ENCODE peak calls at places on chromosomes 4 and X, in seven cellular contexts. One of them, this sample, is unnamed.

GRCh38 chr4:15776871-15777648 is 1.1 kb upstream of the CD38 start:
- DNase-seq in A549: no peak
- DNase-seq in right lobe of liver: no peak
- DNase-seq in ovary: no peak
- DNase-seq in body of pancreas: no peak
- DNase-seq in esophagus squamous epithelium: no peak
- DNase-seq in upper lobe of left lung: no peak
- DNase-seq in this sample: no peak

GRCh38 chrX:102063445-102064074 is 61.9 kb upstream of the TCEAL2 start:
- DNase-seq in esophagus squamous epithelium: no peak
- DNase-seq in upper lobe of left lung: no peak
- DNase-seq in ovary: no peak
- DNase-seq in body of pancreas: no peak
- DNase-seq in right lobe of liver: no peak
- DNase-seq in A549: no peak
- DNase-seq in this sample: no peak

GRCh38 chrX:105190252-105190853 is 30.1 kb downstream of the TEX13A start:
- DNase-seq in body of pancreas: peak; percentile 14
- DNase-seq in right lobe of liver: no peak
- DNase-seq in esophagus squamous epithelium: no peak
- DNase-seq in ovary: no peak
- DNase-seq in upper lobe of left lung: no peak
- DNase-seq in A549: peak; percentile 28
- DNase-seq in this sample: peak; percentile 46

GRCh38 chr4:165426331-165426730 is 47.5 kb downstream of the CPE start:
- DNase-seq in A549: no peak
- DNase-seq in esophagus squamous epithelium: no peak
- DNase-seq in ovary: no peak
- DNase-seq in body of pancreas: no peak
- DNase-seq in right lobe of liver: no peak
- DNase-seq in upper lobe of left lung: no peak
- DNase-seq in this sample: no peak

GRCh38 chr4:40486534-40486933 is 143.1 kb downstream of the RBM47 start:
- DNase-seq in esophagus squamous epithelium: no peak
- DNase-seq in body of pancreas: no peak
- DNase-seq in ovary: no peak
- DNase-seq in upper lobe of left lung: no peak
- DNase-seq in A549: peak; percentile 52
- DNase-seq in right lobe of liver: no peak
- DNase-seq in this sample: no peak

GRCh38 chr4:11628093-11628725 is 199.5 kb upstream of the HS3ST1 start:
- DNase-seq in ovary: no peak
- DNase-seq in A549: no peak
- DNase-seq in upper lobe of left lung: no peak
- DNase-seq in body of pancreas: no peak
- DNase-seq in right lobe of liver: no peak
- DNase-seq in esophagus squamous epithelium: no peak
- DNase-seq in this sample: no peak

GRCh38 chrX:34126011-34126410 is 6.1 kb downstream of the FAM47A start:
- DNase-seq in upper lobe of left lung: no peak
- DNase-seq in A549: no peak
- DNase-seq in body of pancreas: no peak
- DNase-seq in ovary: no peak
- DNase-seq in right lobe of liver: no peak
- DNase-seq in esophagus squamous epithelium: no peak
- DNase-seq in this sample: no peak

GRCh38 chrX:77668391-77669237 is 117.4 kb downstream of the ATRX start:
- DNase-seq in esophagus squamous epithelium: no peak
- DNase-seq in body of pancreas: no peak
- DNase-seq in upper lobe of left lung: no peak
- DNase-seq in A549: peak; percentile 40
- DNase-seq in ovary: no peak
- DNase-seq in right lobe of liver: no peak
- DNase-seq in this sample: no peak

GRCh38 chrX:37420179-37420578 is 71.0 kb downstream of the PRRG1 start:
- DNase-seq in ovary: no peak
- DNase-seq in upper lobe of left lung: no peak
- DNase-seq in right lobe of liver: no peak
- DNase-seq in body of pancreas: no peak
- DNase-seq in esophagus squamous epithelium: no peak
- DNase-seq in A549: no peak
- DNase-seq in this sample: no peak

GRCh38 chr4:8589831-8590545 is 2.6 kb upstream of the CPZ start:
- DNase-seq in body of pancreas: no peak
- DNase-seq in ovary: no peak
- DNase-seq in esophagus squamous epithelium: no peak
- DNase-seq in upper lobe of left lung: no peak
- DNase-seq in right lobe of liver: no peak
- DNase-seq in A549: no peak
- DNase-seq in this sample: no peak

GRCh38 chr4:27861381-27861787 is 1000.7 kb downstream of the STIM2 start:
- DNase-seq in right lobe of liver: peak; percentile 55
- DNase-seq in body of pancreas: peak; percentile 32
- DNase-seq in esophagus squamous epithelium: no peak
- DNase-seq in upper lobe of left lung: peak; percentile 22
- DNase-seq in A549: peak; percentile 29
- DNase-seq in ovary: no peak
- DNase-seq in this sample: peak; percentile 18

GRCh38 chr4:123418486-123418931 is 21.9 kb downstream of the SPRY1 start:
- DNase-seq in ovary: no peak
- DNase-seq in right lobe of liver: no peak
- DNase-seq in A549: no peak
- DNase-seq in upper lobe of left lung: peak; percentile 40
- DNase-seq in esophagus squamous epithelium: no peak
- DNase-seq in body of pancreas: peak; percentile 47
- DNase-seq in this sample: no peak

GRCh38 chr4:70365479-70365878 is 4.9 kb downstream of the SMR3A start:
- DNase-seq in right lobe of liver: no peak
- DNase-seq in A549: no peak
- DNase-seq in esophagus squamous epithelium: no peak
- DNase-seq in body of pancreas: no peak
- DNase-seq in upper lobe of left lung: no peak
- DNase-seq in ovary: no peak
- DNase-seq in this sample: no peak

GRCh38 chrX:48021026-48021900 is 14.5 kb downstream of the SPACA5 start:
- DNase-seq in right lobe of liver: peak; percentile 72
- DNase-seq in upper lobe of left lung: peak; percentile 45
- DNase-seq in ovary: peak; percentile 76
- DNase-seq in A549: peak; percentile 89
- DNase-seq in esophagus squamous epithelium: no peak
- DNase-seq in body of pancreas: peak; percentile 71
- DNase-seq in this sample: peak; percentile 68

GRCh38 chr4:39286263-39286662 is 79.9 kb downstream of the RFC1 start:
- DNase-seq in upper lobe of left lung: no peak
- DNase-seq in esophagus squamous epithelium: no peak
- DNase-seq in ovary: no peak
- DNase-seq in right lobe of liver: no peak
- DNase-seq in A549: no peak
- DNase-seq in body of pancreas: no peak
- DNase-seq in this sample: peak; percentile 10

GRCh38 chrX:17007134-17007768 is 60.8 kb downstream of the REPS2 start:
- DNase-seq in upper lobe of left lung: peak; percentile 28
- DNase-seq in esophagus squamous epithelium: no peak
- DNase-seq in A549: peak; percentile 13
- DNase-seq in ovary: no peak
- DNase-seq in body of pancreas: no peak
- DNase-seq in right lobe of liver: no peak
- DNase-seq in this sample: peak; percentile 8

GRCh38 chr4:1532549-1533395 is 126.5 kb upstream of the NKX1-1 start:
- DNase-seq in upper lobe of left lung: no peak
- DNase-seq in A549: no peak
- DNase-seq in ovary: no peak
- DNase-seq in body of pancreas: no peak
- DNase-seq in esophagus squamous epithelium: no peak
- DNase-seq in right lobe of liver: peak; percentile 51
- DNase-seq in this sample: no peak

GRCh38 chrX:41559662-41560061 is 112.5 kb downstream of the NYX start:
- DNase-seq in ovary: peak; percentile 54
- DNase-seq in body of pancreas: peak; percentile 4
- DNase-seq in A549: no peak
- DNase-seq in right lobe of liver: no peak
- DNase-seq in esophagus squamous epithelium: no peak
- DNase-seq in upper lobe of left lung: no peak
- DNase-seq in this sample: no peak

GRCh38 chr4:153523171-153523757 is 57.1 kb downstream of the TMEM131L start:
- DNase-seq in upper lobe of left lung: no peak
- DNase-seq in ovary: no peak
- DNase-seq in right lobe of liver: no peak
- DNase-seq in esophagus squamous epithelium: no peak
- DNase-seq in body of pancreas: no peak
- DNase-seq in A549: no peak
- DNase-seq in this sample: no peak

GRCh38 chr4:109298279-109299010 is 4.0 kb downstream of the COL25A1 start:
- DNase-seq in esophagus squamous epithelium: no peak
- DNase-seq in right lobe of liver: no peak
- DNase-seq in upper lobe of left lung: no peak
- DNase-seq in ovary: no peak
- DNase-seq in A549: peak; percentile 16
- DNase-seq in body of pancreas: peak; percentile 21
- DNase-seq in this sample: no peak

GRCh38 chr4:184647391-184648101 is 1.7 kb downstream of the CASP3 start:
- DNase-seq in body of pancreas: no peak
- DNase-seq in upper lobe of left lung: no peak
- DNase-seq in A549: no peak
- DNase-seq in ovary: no peak
- DNase-seq in right lobe of liver: no peak
- DNase-seq in esophagus squamous epithelium: no peak
- DNase-seq in this sample: no peak

GRCh38 chrX:109857898-109858297 is 124.8 kb upstream of the ACSL4 start:
- DNase-seq in upper lobe of left lung: no peak
- DNase-seq in A549: no peak
- DNase-seq in ovary: no peak
- DNase-seq in right lobe of liver: no peak
- DNase-seq in esophagus squamous epithelium: no peak
- DNase-seq in body of pancreas: no peak
- DNase-seq in this sample: no peak

GRCh38 chrX:109863811-109864210 is 130.8 kb upstream of the ACSL4 start:
- DNase-seq in A549: no peak
- DNase-seq in body of pancreas: no peak
- DNase-seq in upper lobe of left lung: no peak
- DNase-seq in right lobe of liver: no peak
- DNase-seq in ovary: no peak
- DNase-seq in esophagus squamous epithelium: no peak
- DNase-seq in this sample: no peak

GRCh38 chrX:109858602-109859341 is 125.7 kb upstream of the ACSL4 start:
- DNase-seq in A549: no peak
- DNase-seq in body of pancreas: no peak
- DNase-seq in upper lobe of left lung: no peak
- DNase-seq in right lobe of liver: no peak
- DNase-seq in esophagus squamous epithelium: no peak
- DNase-seq in ovary: no peak
- DNase-seq in this sample: no peak

GRCh38 chrX:109859673-109860072 is 126.6 kb upstream of the ACSL4 start:
- DNase-seq in esophagus squamous epithelium: no peak
- DNase-seq in ovary: no peak
- DNase-seq in A549: no peak
- DNase-seq in body of pancreas: no peak
- DNase-seq in upper lobe of left lung: no peak
- DNase-seq in right lobe of liver: no peak
- DNase-seq in this sample: no peak

GRCh38 chrX:109862386-109862910 is 129.4 kb upstream of the ACSL4 start:
- DNase-seq in A549: no peak
- DNase-seq in right lobe of liver: no peak
- DNase-seq in body of pancreas: no peak
- DNase-seq in upper lobe of left lung: no peak
- DNase-seq in esophagus squamous epithelium: no peak
- DNase-seq in ovary: no peak
- DNase-seq in this sample: peak; percentile 10
- TF ChIP-seq POLR2A in A549: no peak
- TF ChIP-seq POLR2A in right lobe of liver: no peak
- TF ChIP-seq POLR2A in body of pancreas: no peak
- TF ChIP-seq POLR2A in upper lobe of left lung: no peak
- TF ChIP-seq POLR2A in esophagus squamous epithelium: no peak
- TF ChIP-seq POLR2A in ovary: no peak
- TF ChIP-seq POLR2A in this sample: no peak

GRCh38 chr4:54945838-54946237 is 179.6 kb downstream of the KDR start:
- DNase-seq in esophagus squamous epithelium: no peak
- DNase-seq in ovary: no peak
- DNase-seq in body of pancreas: no peak
- DNase-seq in A549: no peak
- DNase-seq in right lobe of liver: no peak
- DNase-seq in upper lobe of left lung: no peak
- DNase-seq in this sample: no peak

GRCh38 chr4:54937501-54937900 is 187.9 kb downstream of the KDR start:
- DNase-seq in ovary: no peak
- DNase-seq in A549: no peak
- DNase-seq in body of pancreas: no peak
- DNase-seq in right lobe of liver: no peak
- DNase-seq in upper lobe of left lung: no peak
- DNase-seq in esophagus squamous epithelium: no peak
- DNase-seq in this sample: no peak

GRCh38 chr4:54941994-54942552 is 183.3 kb downstream of the KDR start:
- DNase-seq in upper lobe of left lung: no peak
- DNase-seq in ovary: no peak
- DNase-seq in esophagus squamous epithelium: no peak
- DNase-seq in right lobe of liver: no peak
- DNase-seq in A549: no peak
- DNase-seq in body of pancreas: no peak
- DNase-seq in this sample: no peak

GRCh38 chr4:54940996-54941395 is 184.4 kb downstream of the KDR start:
- DNase-seq in esophagus squamous epithelium: no peak
- DNase-seq in upper lobe of left lung: no peak
- DNase-seq in body of pancreas: no peak
- DNase-seq in right lobe of liver: no peak
- DNase-seq in A549: no peak
- DNase-seq in ovary: no peak
- DNase-seq in this sample: no peak

GRCh38 chr4:54942735-54943134 is 182.7 kb downstream of the KDR start:
- DNase-seq in ovary: no peak
- DNase-seq in esophagus squamous epithelium: no peak
- DNase-seq in right lobe of liver: no peak
- DNase-seq in A549: no peak
- DNase-seq in upper lobe of left lung: no peak
- DNase-seq in body of pancreas: no peak
- DNase-seq in this sample: no peak
- H3K4me1 ChIP-seq in ovary: no peaks in the 10 kb centered on the region
- H3K4me1 ChIP-seq in esophagus squamous epithelium: no peaks in the 10 kb centered on the region
- H3K4me1 ChIP-seq in right lobe of liver: no peaks in the 10 kb centered on the region
- H3K4me1 ChIP-seq in A549: no peaks in the 10 kb centered on the region
- H3K4me1 ChIP-seq in upper lobe of left lung: no peaks in the 10 kb centered on the region
- H3K4me1 ChIP-seq in body of pancreas: no peaks in the 10 kb centered on the region
- H3K4me1 ChIP-seq in this sample: no peaks in the 10 kb centered on the region

GRCh38 chrX:81201692-81202412 is at the start of the genes HMGN5 and SH3BGRL:
- DNase-seq in ovary: peak; percentile 82
- DNase-seq in A549: peak; percentile 82
- DNase-seq in body of pancreas: peak; percentile 93
- DNase-seq in esophagus squamous epithelium: peak; percentile 8
- DNase-seq in upper lobe of left lung: peak; percentile 85
- DNase-seq in right lobe of liver: peak; percentile 79
- DNase-seq in this sample: peak; percentile 87
- TF ChIP-seq POLR2A in ovary: no peak
- TF ChIP-seq POLR2A in A549: peak; percentile 22
- TF ChIP-seq POLR2A in body of pancreas: peak; percentile 60
- TF ChIP-seq POLR2A in esophagus squamous epithelium: no peak
- TF ChIP-seq POLR2A in upper lobe of left lung: peak; percentile 41
- TF ChIP-seq POLR2A in right lobe of liver: peak; percentile 20
- TF ChIP-seq POLR2A in this sample: no peak

DNA sequence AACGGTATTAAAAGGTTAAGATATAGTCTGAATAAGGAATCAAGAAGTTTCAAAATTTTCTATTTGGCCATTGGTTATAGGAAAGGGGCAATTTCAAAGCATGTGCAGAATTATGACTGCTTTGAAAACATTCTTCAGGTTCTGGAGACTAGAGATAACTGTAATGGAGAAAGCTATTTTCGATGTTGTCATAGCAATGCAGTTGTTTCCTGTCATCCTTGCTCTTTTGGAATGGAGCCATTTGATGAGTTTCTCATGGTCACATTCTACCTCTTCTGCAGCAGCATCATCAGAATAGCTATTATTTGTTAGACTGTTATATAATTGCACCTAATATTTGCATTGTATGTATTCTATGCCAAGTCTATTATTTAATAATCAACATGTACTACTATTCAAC is 368.2 kb upstream of the NR3C2 start:
- DNase-seq in body of pancreas: no peak
- DNase-seq in A549: no peak
- DNase-seq in ovary: no peak
- DNase-seq in right lobe of liver: no peak
- DNase-seq in esophagus squamous epithelium: no peak
- DNase-seq in upper lobe of left lung: no peak
- DNase-seq in this sample: no peak
- H3K4me1 ChIP-seq in body of pancreas: peaks cover 10% of the 10 kb centered on the region
- H3K4me1 ChIP-seq in A549: no peaks in the 10 kb centered on the region
- H3K4me1 ChIP-seq in ovary: no peaks in the 10 kb centered on the region
- H3K4me1 ChIP-seq in right lobe of liver: no peaks in the 10 kb centered on the region
- H3K4me1 ChIP-seq in esophagus squamous epithelium: no peaks in the 10 kb centered on the region
- H3K4me1 ChIP-seq in upper lobe of left lung: no peaks in the 10 kb centered on the region
- H3K4me1 ChIP-seq in this sample: no peaks in the 10 kb centered on the region